ENCODE peak calls at places on chromosomes 16 and 17, in eight cellular contexts. V, P, J, E, B, Q, Z and L are unnamed samples. For H3K9me3, the result is how much of the 10 kb centered on the place peaks cover.

GRCh38 chr16:27729516-27730304 is 179.8 kb downstream of the KATNIP start:
- DNase-seq in Z (peak), E (no peak), Q (no peak), B (peak), J (no peak), P (peak), V (no peak), L (no peak)

GRCh38 chr17:40879026-40879425 is 6.0 kb downstream of the KRT20 start:
- DNase-seq in J (no peak), Z (no peak), E (no peak), V (no peak), Q (no peak), P (no peak), B (no peak), L (no peak)

GRCh38 chr16:11534262-11534661 is 52.5 kb downstream of the LITAF start:
- DNase-seq in Z (no peak), V (no peak), E (no peak), P (peak), Q (no peak), J (peak), B (no peak), L (no peak)

GRCh38 chr16:56600398-56600999 is 7.9 kb upstream of the MT2A start:
- DNase-seq in J (peak), E (peak), P (peak), Z (peak), Q (no peak), B (no peak), V (no peak), L (no peak)

GRCh38 chr16:23269248-23270091 is 32.6 kb upstream of the SCNN1B start:
- DNase-seq in V (no peak), B (no peak), P (no peak), E (peak), Z (no peak), J (peak), Q (no peak), L (no peak)

GRCh38 chr17:67125417-67125816 is 81.1 kb downstream of the CACNG1 start:
- DNase-seq in P (no peak), Q (no peak), B (no peak), E (no peak), J (no peak), Z (no peak), V (no peak), L (no peak)

GRCh38 chr16:85084841-85085535 is 27.3 kb downstream of the CIBAR2 start:
- DNase-seq in E (no peak), B (no peak), J (no peak), P (no peak), Z (no peak), Q (no peak), V (no peak), L (no peak)

GRCh38 chr17:2177235-2177811 is 122.4 kb downstream of the HIC1 start:
- DNase-seq in P (peak), Q (no peak), V (no peak), E (no peak), J (no peak), B (no peak), Z (peak), L (no peak)

GRCh38 chr16:49023095-49023494 is 258.5 kb downstream of the CBLN1 start:
- DNase-seq in P (peak), Q (no peak), E (no peak), B (no peak), J (no peak), Z (peak), V (no peak), L (no peak)

GRCh38 chr17:46071796-46072195 is 72.7 kb downstream of the STH start:
- DNase-seq in E (no peak), V (no peak), B (no peak), P (no peak), J (no peak), Q (no peak), Z (no peak), L (no peak)

GRCh38 chr17:67137026-67137370 is 92.6 kb downstream of the CACNG1 start:
- DNase-seq in B (no peak), Q (no peak), Z (peak), E (no peak), V (no peak), J (no peak), P (no peak), L (no peak)

GRCh38 chr17:57911834-57912673 is 43.2 kb downstream of the CUEDC1 start:
- DNase-seq in Z (no peak), V (peak), Q (peak), E (no peak), P (peak), J (peak), B (peak), L (peak)

GRCh38 chr16:89828870-89829629 is 775 bp downstream of the SPIRE2 start:
- DNase-seq in P (no peak), J (no peak), E (no peak), V (no peak), B (peak), Q (no peak), Z (no peak), L (no peak)

GRCh38 chr17:66200685-66201092 is 8.8 kb upstream of the CEP112 start:
- DNase-seq in V (no peak), Z (peak), Q (no peak), E (peak), B (peak), P (peak), J (peak), L (no peak)

GRCh38 chr17:57235124-57235523 is 21.2 kb upstream of the MSI2 start:
- DNase-seq in B (no peak), V (no peak), E (no peak), Q (no peak), P (no peak), Z (no peak), J (no peak), L (no peak)

GRCh38 chr17:40556198-40556661 is 9.0 kb downstream of the CCR7 start:
- DNase-seq in Q (no peak), Z (no peak), E (no peak), J (no peak), P (no peak), V (no peak), B (no peak), L (no peak)

GRCh38 chr16:80015566-80015965 is 415.0 kb upstream of the MAF start:
- DNase-seq in B (no peak), Q (no peak), P (no peak), J (peak), V (no peak), Z (peak), E (no peak), L (no peak)

GRCh38 chr17:38344127-38344745 is 480 bp upstream of the GPR179 start:
- DNase-seq in E (no peak), B (no peak), V (no peak), Z (no peak), P (no peak), Q (no peak), J (no peak), L (no peak)

GRCh38 chr17:59751955-59752413 is 44.5 kb downstream of the VMP1 start:
- DNase-seq in J (no peak), Z (no peak), V (no peak), B (no peak), Q (no peak), E (no peak), P (no peak), L (no peak)

DNA sequence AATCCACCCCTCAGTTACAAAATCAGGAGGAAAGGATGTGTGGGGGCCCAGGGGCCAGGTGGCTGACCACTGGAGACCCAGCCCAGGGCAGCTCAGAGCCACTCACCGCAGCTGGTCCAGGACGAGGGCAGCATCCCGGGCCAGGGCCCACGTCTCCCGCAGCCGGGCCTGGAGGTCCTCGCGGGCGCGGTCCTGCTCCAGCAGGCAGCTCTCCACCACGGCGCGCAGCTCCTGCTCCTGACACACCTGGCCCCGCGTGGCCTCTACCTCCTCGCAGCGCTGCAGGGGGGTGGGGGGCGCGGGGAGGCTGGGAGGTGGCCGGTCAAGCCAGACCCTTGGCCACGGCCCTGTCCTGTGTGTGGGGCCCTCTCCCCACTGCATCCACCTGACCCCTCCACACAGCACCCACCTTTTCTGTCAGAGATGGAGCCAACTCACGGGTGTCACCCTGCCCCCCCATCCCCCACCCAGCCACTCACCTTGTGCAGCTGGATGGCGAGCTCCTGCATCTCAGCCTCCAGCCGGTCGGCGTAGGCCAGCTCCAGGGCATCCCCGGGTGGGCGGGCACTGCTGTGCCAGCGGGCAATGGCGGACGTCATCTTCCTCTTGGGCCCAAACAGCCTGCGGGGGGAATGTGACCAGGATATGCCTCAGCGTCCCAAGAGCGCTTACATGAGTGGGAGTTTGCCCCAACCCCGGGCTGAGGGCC is 5.1 kb downstream of the NUDT16L1 start:
- DNase-seq in P (no peak), E (no peak), J (no peak), Z (no peak), B (peak), Q (peak), V (no peak), L (no peak)
- TF ChIP-seq CTCF in P (no peak), E (no peak), J (no peak), Z (no peak), B (no peak), Q (no peak), V (no peak), L (no peak)

GRCh38 chr17:4028436-4028835 is 64.2 kb upstream of the ATP2A3 start:
- DNase-seq in J (no peak), Z (no peak), B (no peak), P (no peak), Q (no peak), V (no peak), E (no peak), L (no peak)

GRCh38 chr17:4023220-4023619 is 59.0 kb upstream of the ATP2A3 start:
- DNase-seq in Z (no peak), Q (no peak), V (no peak), J (no peak), P (no peak), B (no peak), E (no peak), L (no peak)

GRCh38 chr17:4032245-4032644 is 68.0 kb upstream of the ATP2A3 start:
- DNase-seq in J (no peak), P (no peak), Q (no peak), V (no peak), E (no peak), Z (no peak), B (no peak), L (no peak)

GRCh38 chr17:4026255-4026654 is 62.0 kb upstream of the ATP2A3 start:
- DNase-seq in Q (no peak), B (no peak), Z (no peak), V (no peak), E (no peak), P (no peak), J (no peak), L (no peak)
- H3K9me3 ChIP-seq in Q (under half), B (under half), Z (under half), V (under half), E (under half), P (under half), J (half or more), L (under half)

GRCh38 chr17:54891176-54891821 is 9.4 kb upstream of the TOM1L1 start:
- DNase-seq in J (peak), P (peak), E (peak), Q (no peak), Z (peak), V (no peak), B (no peak), L (no peak)
- TF ChIP-seq CTCF in J (peak), P (peak), E (peak), Q (no peak), Z (peak), V (no peak), B (no peak), L (no peak)

GRCh38 chr16:58306327-58306726 is 11.5 kb upstream of the PRSS54 start:
- DNase-seq in Q (no peak), V (no peak), J (peak), B (peak), P (peak), E (no peak), Z (peak), L (peak)
- H3K9me3 ChIP-seq in Q (under half), V (under half), J (under half), B (under half), P (under half), E (under half), Z (under half), L (under half)

GRCh38 chr17:81287741-81288430 is 7.2 kb downstream of the SLC38A10 start:
- DNase-seq in E (no peak), P (no peak), J (no peak), V (no peak), Z (no peak), Q (no peak), B (no peak), L (no peak)

GRCh38 chr17:81288715-81289114 is 6.4 kb downstream of the SLC38A10 start:
- DNase-seq in V (no peak), Q (no peak), P (no peak), B (no peak), Z (no peak), E (no peak), J (no peak), L (no peak)

GRCh38 chr17:81291662-81292061 is 3.4 kb downstream of the SLC38A10 start:
- DNase-seq in Q (peak), Z (peak), E (peak), J (peak), V (no peak), P (peak), B (peak), L (peak)

GRCh38 chr17:81290230-81290629 is 4.9 kb downstream of the SLC38A10 start:
- DNase-seq in B (no peak), Q (no peak), J (no peak), E (no peak), V (no peak), P (no peak), Z (no peak), L (no peak)

GRCh38 chr17:81289627-81290026 is 5.5 kb downstream of the SLC38A10 start:
- DNase-seq in Q (no peak), B (no peak), E (no peak), J (no peak), V (no peak), Z (no peak), P (no peak), L (no peak)
- TF ChIP-seq CTCF in Q (no peak), B (no peak), E (no peak), J (no peak), V (no peak), Z (no peak), P (no peak), L (no peak)

DNA sequence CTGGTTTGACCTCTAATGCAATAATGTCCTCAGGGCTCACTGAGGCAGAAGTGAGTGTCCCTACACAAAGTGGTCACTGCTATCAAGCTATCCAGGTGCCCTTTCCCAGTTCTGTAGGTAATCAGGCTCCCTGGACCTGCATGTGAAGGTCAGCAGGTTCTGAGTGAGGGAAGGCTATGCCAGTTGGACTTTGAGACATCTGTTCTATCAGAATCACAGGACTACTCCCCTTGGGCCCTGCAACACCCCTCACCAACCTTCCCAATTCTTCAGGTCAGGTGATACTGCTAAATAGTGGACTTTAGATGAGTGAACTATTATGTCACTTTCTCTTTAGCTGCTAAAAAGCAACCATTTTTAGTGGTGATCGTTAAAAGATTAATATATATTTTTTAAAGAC is 37.6 kb downstream of the ZZEF1 start:
- DNase-seq in Z (no peak), B (no peak), Q (no peak), P (no peak), V (no peak), J (no peak), E (no peak), L (peak)
- H3K9me3 ChIP-seq in Z (under half), B (under half), Q (under half), P (under half), V (under half), J (under half), E (under half), L (under half)

DNA sequence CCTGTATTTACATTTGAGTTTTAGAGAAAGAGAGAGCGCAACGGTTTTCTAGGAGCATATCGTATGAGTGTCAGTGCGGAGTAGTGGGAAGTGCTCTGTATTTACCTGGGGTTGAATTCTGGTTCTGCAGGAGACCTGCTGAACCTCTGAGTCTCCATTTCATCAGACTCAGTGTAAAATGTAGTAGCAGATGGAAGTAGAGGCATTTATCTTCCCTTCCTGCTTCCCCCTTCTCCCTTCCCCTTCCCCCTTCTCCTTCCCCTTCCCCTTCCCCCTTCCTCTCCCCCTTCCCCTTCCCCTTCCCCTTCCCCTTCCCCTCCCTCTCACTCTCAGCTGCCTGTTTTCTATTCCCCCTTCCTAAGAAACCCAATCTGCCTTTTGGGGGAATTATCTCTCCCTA is 426.9 kb downstream of the NPIPA7 start:
- DNase-seq in P (no peak), E (no peak), B (no peak), Q (no peak), V (no peak), Z (no peak), J (no peak), L (no peak)
- TF ChIP-seq CTCF in P (no peak), E (no peak), B (no peak), Q (no peak), V (no peak), Z (no peak), J (no peak), L (no peak)

DNA sequence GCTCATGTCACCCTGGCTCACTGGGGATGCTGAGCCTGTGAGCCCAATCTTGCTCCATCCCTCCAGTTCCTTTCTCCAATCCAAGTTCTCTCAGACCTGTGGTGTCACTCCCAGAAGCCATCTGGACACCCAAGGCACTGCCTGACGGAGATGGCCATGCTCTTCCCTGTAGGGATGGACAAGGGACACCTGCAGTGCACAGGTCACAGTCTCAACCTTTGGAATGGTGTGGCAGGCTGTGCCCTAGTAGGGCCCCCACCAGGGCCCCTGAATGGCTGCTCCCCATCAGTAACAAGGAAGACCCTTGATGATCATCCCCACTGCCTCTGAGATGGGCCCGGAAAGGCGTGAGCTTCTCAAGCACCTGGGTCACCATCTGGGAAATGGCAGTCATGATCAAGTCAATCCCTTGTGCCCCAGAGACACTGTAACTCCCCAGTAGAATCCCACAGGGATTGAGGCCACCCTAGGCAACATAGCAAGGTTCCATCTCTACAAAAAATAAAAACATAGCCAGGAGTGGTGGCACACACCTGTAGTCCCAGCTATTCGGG is 822.5 kb downstream of the KCNJ18 start:
- DNase-seq in Z (no peak), P (no peak), Q (no peak), B (no peak), J (no peak), V (no peak), E (no peak), L (no peak)
- H3K9me3 ChIP-seq in Z (under half), P (under half), Q (under half), B (half or more), J (under half), V (under half), E (under half), L (under half)

GRCh38 chr17:31067699-31068184 is 27.0 kb upstream of the NF1 start:
- DNase-seq in Z (peak), P (peak), E (peak), J (peak), V (no peak), B (no peak), Q (no peak), L (no peak)

GRCh38 chr17:31072186-31072585 is 22.6 kb upstream of the NF1 start:
- DNase-seq in J (no peak), Z (peak), V (no peak), E (peak), B (no peak), P (no peak), Q (no peak), L (no peak)

GRCh38 chr17:31064707-31065106 is 30.1 kb upstream of the NF1 start:
- DNase-seq in V (no peak), Z (no peak), E (no peak), J (no peak), Q (no peak), B (no peak), P (no peak), L (no peak)

GRCh38 chr17:31073411-31073810 is 21.4 kb upstream of the NF1 start:
- DNase-seq in P (no peak), E (no peak), J (no peak), Z (no peak), V (no peak), Q (no peak), B (peak), L (no peak)

GRCh38 chr17:31068291-31068690 is 26.5 kb upstream of the NF1 start:
- DNase-seq in Q (no peak), V (no peak), Z (peak), J (peak), B (peak), E (peak), P (peak), L (no peak)
- TF ChIP-seq CTCF in Q (no peak), V (no peak), Z (peak), J (peak), B (no peak), E (peak), P (peak), L (peak)